ENCODE peak calls at places on chromosomes 2 and 18, in six cellular contexts. Y is A673; J is heart left ventricle; M is colonic mucosa; E is CD8-positive, alpha-beta T cell; B is iPS DF 6.9. R is an unnamed sample.

GRCh38 chr2:182015334-182016109 is 29.9 kb downstream of the PPP1R1C start:
- DNase-seq in Y (no peak), J (no peak), E (no peak), M (no peak), B (no peak), R (no peak)

GRCh38 chr2:5849596-5849995 is 157.4 kb downstream of the SOX11 start:
- DNase-seq in M (no peak), B (no peak), Y (no peak), E (no peak), J (no peak), R (no peak)

GRCh38 chr2:85353876-85354285 is 447 bp downstream of the RETSAT start:
- DNase-seq in B (no peak), Y (peak; percentile 15), E (no peak), M (peak; percentile 85), J (no peak), R (peak; percentile 11)

GRCh38 chr2:57987835-57988573 is 58.6 kb upstream of the VRK2 start:
- DNase-seq in J (no peak), B (no peak), M (no peak), Y (no peak), E (no peak), R (no peak)

GRCh38 chr2:8030694-8031303 is 651.1 kb upstream of the ID2 start:
- DNase-seq in M (no peak), Y (no peak), J (no peak), B (no peak), E (no peak), R (no peak)

GRCh38 chr2:236755278-236755840 is 185.7 kb downstream of the ACKR3 start:
- DNase-seq in E (no peak), M (no peak), J (no peak), Y (no peak), B (no peak), R (no peak)

GRCh38 chr2:167509585-167509984 is 621.3 kb downstream of the XIRP2 start:
- DNase-seq in E (no peak), M (no peak), Y (peak; percentile 42), B (peak; percentile 16), J (no peak), R (no peak)

GRCh38 chr2:68745006-68745405 is 10.4 kb downstream of the ARHGAP25 start:
- DNase-seq in M (peak; percentile 4), B (no peak), E (peak; percentile 43), J (no peak), Y (no peak), R (no peak)

GRCh38 chr2:136917281-136917680 is 151.9 kb downstream of the THSD7B start:
- DNase-seq in M (no peak), E (no peak), B (no peak), Y (peak; percentile 20), J (no peak), R (no peak)

GRCh38 chr2:127187831-127188230 is 32.3 kb downstream of the CYP27C1 start:
- DNase-seq in J (no peak), Y (no peak), E (no peak), B (no peak), M (no peak), R (no peak)

GRCh38 chr2:146934921-146935320 is 909.9 kb upstream of the ACVR2A start:
- DNase-seq in B (no peak), E (no peak), J (no peak), Y (no peak), M (no peak), R (no peak)

GRCh38 chr18:41543815-41544214 is 411.2 kb upstream of the PIK3C3 start:
- DNase-seq in E (no peak), Y (no peak), J (no peak), M (no peak), B (no peak), R (no peak)

GRCh38 chr2:106158131-106158530 is 36.0 kb downstream of the UXS1 start:
- DNase-seq in Y (no peak), E (no peak), M (no peak), J (no peak), B (no peak), R (no peak)

GRCh38 chr18:79953921-79954651 is 2.6 kb upstream of the SLC66A2 start:
- DNase-seq in Y (no peak), E (peak; percentile 37), J (no peak), B (no peak), M (peak; percentile 81), R (no peak)

GRCh38 chr2:71282493-71282892 is 49.1 kb upstream of the ZNF638 start:
- DNase-seq in M (no peak), B (no peak), Y (no peak), J (no peak), E (no peak), R (no peak)

GRCh38 chr2:46229134-46230063 is 67.8 kb upstream of the EPAS1 start:
- DNase-seq in M (peak; percentile 20), E (no peak), Y (peak; percentile 11), B (peak; percentile 52), J (no peak), R (no peak)

GRCh38 chr2:177234267-177234666 is 21.7 kb downstream of the HNRNPA3 start:
- DNase-seq in Y (no peak), J (no peak), E (no peak), M (no peak), B (no peak), R (no peak)

GRCh38 chr2:128300621-128301020 is 18.0 kb downstream of the HS6ST1 start:
- DNase-seq in J (peak; percentile 28), M (no peak), Y (no peak), E (no peak), B (no peak), R (no peak)

GRCh38 chr2:69087912-69088240 is 74.9 kb downstream of the ANTXR1 start:
- DNase-seq in M (no peak), Y (no peak), B (no peak), J (no peak), E (no peak), R (no peak)

GRCh38 chr2:2182688-2183087 is 148.4 kb downstream of the MYT1L start:
- DNase-seq in J (no peak), B (no peak), Y (no peak), E (no peak), M (no peak), R (no peak)

GRCh38 chr2:240383871-240384700 is 51.4 kb upstream of the GPC1 start:
- DNase-seq in Y (no peak), J (peak; percentile 57), E (no peak), B (no peak), M (no peak), R (no peak)

GRCh38 chr18:25058520-25058919 is 293.4 kb downstream of the ZNF521 start:
- DNase-seq in B (no peak), M (no peak), J (no peak), E (no peak), Y (no peak), R (no peak)

GRCh38 chr2:75589344-75590105 is 28.8 kb upstream of the EVA1A start:
- DNase-seq in E (no peak), Y (peak; percentile 32), M (no peak), J (no peak), B (no peak), R (no peak)

GRCh38 chr18:24089059-24089458 is 49.8 kb upstream of the CABYR start:
- DNase-seq in M (no peak), J (no peak), Y (no peak), B (no peak), E (no peak), R (no peak)

GRCh38 chr2:37625781-37626548 is 45.5 kb downstream of the CDC42EP3 start:
- DNase-seq in M (no peak), E (peak; percentile 80), B (no peak), J (no peak), Y (no peak), R (peak; percentile 58)

GRCh38 chr2:191061381-191061982 is 47.5 kb upstream of the STAT1 start:
- DNase-seq in Y (no peak), E (no peak), J (no peak), M (no peak), B (no peak), R (peak; percentile 31)

GRCh38 chr2:236742936-236743622 is 173.5 kb downstream of the ACKR3 start:
- DNase-seq in M (no peak), B (no peak), J (no peak), E (no peak), Y (no peak), R (no peak)

GRCh38 chr18:50918153-50918552 is 39.2 kb downstream of the ME2 start:
- DNase-seq in M (no peak), J (no peak), B (no peak), E (no peak), Y (no peak), R (no peak)

GRCh38 chr18:50917021-50917420 is 38.1 kb downstream of the ME2 start:
- DNase-seq in J (no peak), Y (no peak), M (no peak), B (no peak), E (no peak), R (no peak)
- H3K27ac ChIP-seq in J (no peak overlapping the region), Y (no peak overlapping the region), M (no peak overlapping the region), B (no peak overlapping the region), E (no peak overlapping the region), R (no peak overlapping the region)

DNA sequence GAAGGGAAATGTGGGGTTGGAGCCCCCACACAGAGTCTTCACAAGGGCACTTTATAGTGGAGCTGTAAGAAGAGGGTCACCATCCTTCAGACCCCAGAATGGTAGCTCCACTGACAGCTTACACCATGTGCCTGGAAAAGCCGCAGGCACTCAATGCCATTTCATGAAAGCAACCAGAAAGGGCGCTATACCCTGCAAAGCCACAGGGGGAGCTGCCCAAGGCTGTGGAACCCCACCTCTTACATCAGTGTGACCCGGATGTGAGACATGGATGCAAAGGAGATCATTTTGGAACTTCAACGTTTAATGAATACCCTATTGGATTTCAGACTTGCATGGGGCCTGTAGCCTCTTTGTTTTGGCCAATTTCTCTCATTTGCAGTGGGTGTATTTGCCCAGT is 694.7 kb downstream of the CBLN2 start:
- DNase-seq in M (no peak), J (no peak), E (no peak), Y (peak; percentile 2), B (no peak), R (no peak)
- H3K9me3 ChIP-seq in M (no peaks in the 10 kb centered on the region), J (no peaks in the 10 kb centered on the region), E (no peaks in the 10 kb centered on the region), Y (no peaks in the 10 kb centered on the region), B (no peaks in the 10 kb centered on the region), R (no peaks in the 10 kb centered on the region)

DNA sequence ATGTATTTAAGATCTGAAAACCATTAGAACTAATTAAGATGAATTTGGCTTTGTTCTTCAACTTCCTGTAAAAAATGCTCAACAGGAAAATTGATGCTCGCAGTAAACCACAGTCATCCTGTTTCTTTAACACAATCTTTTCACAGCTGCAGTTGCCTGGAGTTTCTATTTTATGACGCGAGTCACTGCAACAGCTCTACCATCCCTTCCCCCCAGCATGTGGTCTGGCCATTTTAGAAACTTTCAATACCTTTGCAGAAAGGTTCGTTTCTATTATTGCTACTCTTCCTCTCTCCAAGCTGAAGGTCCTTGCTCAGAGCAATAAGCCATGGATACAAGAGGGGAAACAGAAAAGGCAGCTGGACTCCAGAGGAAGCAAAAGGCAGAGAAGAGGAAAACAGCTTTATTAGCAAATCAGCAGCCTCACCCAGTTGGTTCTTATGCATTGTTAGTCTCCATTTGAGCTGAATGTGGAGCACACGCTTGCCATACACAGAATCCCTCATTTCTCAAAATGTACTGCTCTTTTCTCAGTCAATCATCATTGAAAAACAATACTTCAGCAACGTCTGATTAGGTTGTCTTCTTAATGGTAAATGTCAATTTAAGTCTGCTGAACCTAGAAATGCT is 3.9 kb downstream of the WIPF1 start:
- DNase-seq in E (peak; percentile 76), Y (peak; percentile 90), J (no peak), M (peak; percentile 47), B (no peak), R (peak; percentile 82)
- H3K4me3 ChIP-seq in E (peak overlapping the region; percentile 40), Y (peak overlapping the region; percentile 3), J (peak overlapping the region; percentile 13), M (no peak overlapping the region), B (no peak overlapping the region), R (peak overlapping the region; percentile 59)

DNA sequence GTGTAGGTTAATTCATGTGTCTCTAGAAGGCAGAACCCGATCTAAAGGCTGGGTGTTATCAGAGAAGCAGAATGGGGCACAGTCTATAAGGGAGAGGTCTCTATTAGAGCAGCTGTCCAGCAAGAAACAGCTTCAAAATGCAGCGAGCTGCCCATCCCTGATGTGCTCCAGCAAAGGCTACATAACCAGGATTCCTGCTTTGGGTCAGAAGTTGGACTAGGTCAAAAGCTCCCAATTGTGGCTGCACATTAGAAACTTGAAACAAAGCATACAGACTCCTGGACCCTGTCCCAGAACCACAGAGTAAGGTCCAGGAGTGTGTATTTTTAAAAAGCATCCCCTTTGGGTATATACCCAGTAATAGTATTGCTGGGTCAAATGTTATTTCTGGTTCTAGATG is 105.7 kb downstream of the ANKRD44 start:
- DNase-seq in Y (no peak), M (no peak), E (no peak), B (no peak), J (no peak), R (no peak)
- H3K27ac ChIP-seq in Y (no peak overlapping the region), M (no peak overlapping the region), E (peak overlapping the region; percentile 87), B (no peak overlapping the region), J (no peak overlapping the region), R (peak overlapping the region; percentile 82)